ENCODE peak calls at places on chromosomes 11 and 22, in four cellular contexts. One of them, this sample, is unnamed. For H3K4me1, the result is how much of the 10 kb centered on the place peaks cover.

GRCh38 chr11:14409891-14410290 is 50.9 kb upstream of the RRAS2 start:
- DNase-seq in body of pancreas: no peak
- DNase-seq in CD4-positive, CD25-positive, alpha-beta regulatory T cell: no peak
- DNase-seq in sigmoid colon: no peak
- DNase-seq in this sample: no peak

GRCh38 chr11:90774727-90775572 is 552.1 kb upstream of the CHORDC1 start:
- DNase-seq in CD4-positive, CD25-positive, alpha-beta regulatory T cell: no peak
- DNase-seq in body of pancreas: no peak
- DNase-seq in sigmoid colon: no peak
- DNase-seq in this sample: no peak

GRCh38 chr22:28706845-28707244 is 27.2 kb upstream of the TTC28 start:
- DNase-seq in CD4-positive, CD25-positive, alpha-beta regulatory T cell: no peak
- DNase-seq in sigmoid colon: no peak
- DNase-seq in body of pancreas: no peak
- DNase-seq in this sample: no peak

GRCh38 chr11:119480375-119481020 is 57.5 kb upstream of the THY1 start:
- DNase-seq in sigmoid colon: no peak
- DNase-seq in body of pancreas: no peak
- DNase-seq in CD4-positive, CD25-positive, alpha-beta regulatory T cell: no peak
- DNase-seq in this sample: no peak

GRCh38 chr11:85394288-85394687 is 232.9 kb downstream of the DLG2 start:
- DNase-seq in body of pancreas: no peak
- DNase-seq in CD4-positive, CD25-positive, alpha-beta regulatory T cell: no peak
- DNase-seq in sigmoid colon: no peak
- DNase-seq in this sample: no peak

GRCh38 chr11:69002101-69002742 is 10.8 kb downstream of the MRGPRF start:
- DNase-seq in sigmoid colon: peak
- DNase-seq in body of pancreas: no peak
- DNase-seq in CD4-positive, CD25-positive, alpha-beta regulatory T cell: no peak
- DNase-seq in this sample: no peak

GRCh38 chr22:31647516-31647915 is 14.5 kb downstream of the PISD start:
- DNase-seq in body of pancreas: no peak
- DNase-seq in sigmoid colon: no peak
- DNase-seq in CD4-positive, CD25-positive, alpha-beta regulatory T cell: no peak
- DNase-seq in this sample: no peak

GRCh38 chr11:126764221-126764620 is 236.3 kb downstream of the KIRREL3 start:
- DNase-seq in body of pancreas: no peak
- DNase-seq in sigmoid colon: no peak
- DNase-seq in CD4-positive, CD25-positive, alpha-beta regulatory T cell: no peak
- DNase-seq in this sample: no peak

GRCh38 chr11:88169481-88169880 is 5.8 kb downstream of the RAB38 start:
- DNase-seq in CD4-positive, CD25-positive, alpha-beta regulatory T cell: no peak
- DNase-seq in sigmoid colon: no peak
- DNase-seq in body of pancreas: no peak
- DNase-seq in this sample: no peak

GRCh38 chr11:2995091-2995561 is 3.0 kb upstream of the NAP1L4 start:
- DNase-seq in CD4-positive, CD25-positive, alpha-beta regulatory T cell: no peak
- DNase-seq in sigmoid colon: no peak
- DNase-seq in body of pancreas: no peak
- DNase-seq in this sample: no peak

GRCh38 chr22:44842417-44842816 is 90.0 kb downstream of the ARHGAP8 start:
- DNase-seq in body of pancreas: no peak
- DNase-seq in CD4-positive, CD25-positive, alpha-beta regulatory T cell: no peak
- DNase-seq in sigmoid colon: no peak
- DNase-seq in this sample: no peak

GRCh38 chr11:111947143-111947542 is 10.0 kb downstream of the DIXDC1 start:
- DNase-seq in sigmoid colon: no peak
- DNase-seq in CD4-positive, CD25-positive, alpha-beta regulatory T cell: no peak
- DNase-seq in body of pancreas: no peak
- DNase-seq in this sample: no peak

GRCh38 chr11:73140213-73141030 is 1.7 kb downstream of the FCHSD2 start:
- DNase-seq in CD4-positive, CD25-positive, alpha-beta regulatory T cell: peak
- DNase-seq in body of pancreas: peak
- DNase-seq in sigmoid colon: no peak
- DNase-seq in this sample: peak

GRCh38 chr11:134911514-134912180 is 499.6 kb upstream of the B3GAT1 start:
- DNase-seq in body of pancreas: no peak
- DNase-seq in CD4-positive, CD25-positive, alpha-beta regulatory T cell: no peak
- DNase-seq in sigmoid colon: no peak
- DNase-seq in this sample: peak

GRCh38 chr11:71180694-71181466 is 71.5 kb downstream of the SHANK2 start:
- DNase-seq in CD4-positive, CD25-positive, alpha-beta regulatory T cell: no peak
- DNase-seq in sigmoid colon: peak
- DNase-seq in body of pancreas: no peak
- DNase-seq in this sample: no peak

GRCh38 chr22:36763576-36763975 is 12.3 kb downstream of the IFT27 start:
- DNase-seq in body of pancreas: peak
- DNase-seq in sigmoid colon: peak
- DNase-seq in CD4-positive, CD25-positive, alpha-beta regulatory T cell: no peak
- DNase-seq in this sample: peak

GRCh38 chr11:27120211-27120610 is 79.6 kb downstream of the BBOX1 start:
- DNase-seq in body of pancreas: no peak
- DNase-seq in CD4-positive, CD25-positive, alpha-beta regulatory T cell: no peak
- DNase-seq in sigmoid colon: no peak
- DNase-seq in this sample: no peak

GRCh38 chr22:30636226-30637077 is 871 bp downstream of the SLC35E4 start:
- DNase-seq in CD4-positive, CD25-positive, alpha-beta regulatory T cell: peak
- DNase-seq in sigmoid colon: no peak
- DNase-seq in body of pancreas: peak
- DNase-seq in this sample: peak

GRCh38 chr11:122038543-122038942 is 77.5 kb downstream of the BLID start:
- DNase-seq in sigmoid colon: no peak
- DNase-seq in CD4-positive, CD25-positive, alpha-beta regulatory T cell: no peak
- DNase-seq in body of pancreas: no peak
- DNase-seq in this sample: no peak

GRCh38 chr11:119100246-119100959 is 1.2 kb downstream of the DPAGT1 start:
- DNase-seq in sigmoid colon: no peak
- DNase-seq in CD4-positive, CD25-positive, alpha-beta regulatory T cell: no peak
- DNase-seq in body of pancreas: no peak
- DNase-seq in this sample: peak

GRCh38 chr11:116958246-116958645 is 120.8 kb upstream of the APOA1 start:
- DNase-seq in CD4-positive, CD25-positive, alpha-beta regulatory T cell: no peak
- DNase-seq in sigmoid colon: no peak
- DNase-seq in body of pancreas: no peak
- DNase-seq in this sample: peak

GRCh38 chr11:72642815-72643511 is 31.3 kb downstream of the PDE2A start:
- DNase-seq in CD4-positive, CD25-positive, alpha-beta regulatory T cell: peak
- DNase-seq in body of pancreas: peak
- DNase-seq in sigmoid colon: peak
- DNase-seq in this sample: peak

GRCh38 chr22:45885941-45886395 is 91.0 kb downstream of the WNT7B start:
- DNase-seq in CD4-positive, CD25-positive, alpha-beta regulatory T cell: no peak
- DNase-seq in body of pancreas: peak
- DNase-seq in sigmoid colon: peak
- DNase-seq in this sample: no peak

DNA sequence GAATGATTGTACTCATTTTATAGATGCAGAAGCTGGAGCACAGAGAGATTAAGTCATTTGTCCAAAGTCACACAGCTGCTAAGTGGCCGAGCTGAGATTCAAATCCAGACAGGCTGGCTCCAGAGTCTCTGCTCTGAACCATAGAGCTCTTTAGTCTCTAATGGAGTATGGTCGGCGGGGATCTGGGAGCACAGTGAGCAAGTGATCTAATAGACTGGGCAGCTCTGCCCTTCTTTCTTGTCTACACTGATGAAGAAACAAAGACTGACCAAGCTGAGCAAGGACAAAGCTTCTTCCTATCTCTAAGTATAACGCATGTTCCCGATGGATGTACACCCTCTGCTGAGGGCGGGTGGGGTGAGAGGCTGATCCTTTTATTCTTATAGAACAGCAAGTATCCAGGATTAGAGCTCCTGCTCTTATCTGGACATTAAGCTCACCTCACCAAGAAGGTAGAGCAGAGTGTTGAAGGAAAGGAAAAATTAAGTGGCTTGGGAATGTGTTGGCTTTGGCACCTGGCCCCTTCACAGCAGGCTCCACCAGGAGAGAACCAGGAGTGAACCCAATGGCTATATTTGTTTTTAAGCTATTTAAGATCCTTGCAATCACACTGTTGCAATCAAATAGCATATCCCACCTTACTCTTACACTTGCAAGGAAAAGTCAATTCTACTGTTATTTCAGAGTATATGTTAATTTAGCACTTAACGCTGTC is 68.7 kb downstream of the ETS1 start:
- DNase-seq in sigmoid colon: no peak
- DNase-seq in body of pancreas: no peak
- DNase-seq in CD4-positive, CD25-positive, alpha-beta regulatory T cell: peak
- DNase-seq in this sample: no peak
- H3K4me1 ChIP-seq in sigmoid colon: under half
- H3K4me1 ChIP-seq in body of pancreas: half or more
- H3K4me1 ChIP-seq in CD4-positive, CD25-positive, alpha-beta regulatory T cell: under half
- H3K4me1 ChIP-seq in this sample: under half

DNA sequence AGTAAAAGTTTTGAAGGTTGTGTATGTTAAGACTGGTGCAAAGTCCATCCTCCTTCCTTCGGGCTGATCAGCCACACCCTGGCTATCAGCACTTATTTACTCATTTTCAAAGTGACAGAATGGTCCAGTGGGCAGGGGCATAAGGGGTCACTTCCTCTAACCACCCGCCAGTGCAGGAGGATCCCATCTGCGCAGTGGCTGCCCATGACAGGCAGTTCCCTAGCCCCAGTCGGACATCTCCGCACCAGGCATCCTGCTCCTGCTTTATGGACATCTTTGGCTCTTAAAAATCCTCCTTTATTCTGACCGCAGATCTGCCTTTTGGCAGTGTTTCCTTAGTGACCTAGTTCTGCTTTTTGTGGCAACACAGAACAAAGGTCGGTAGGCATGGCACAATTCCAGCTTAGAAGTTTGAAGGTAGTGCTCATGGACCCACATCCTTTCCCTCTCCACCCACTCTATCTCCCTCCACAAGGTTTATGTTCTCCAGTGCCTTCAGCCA is 55.9 kb downstream of the BMAL1 start:
- DNase-seq in CD4-positive, CD25-positive, alpha-beta regulatory T cell: no peak
- DNase-seq in sigmoid colon: no peak
- DNase-seq in body of pancreas: peak
- DNase-seq in this sample: peak
- H3K4me1 ChIP-seq in CD4-positive, CD25-positive, alpha-beta regulatory T cell: under half
- H3K4me1 ChIP-seq in sigmoid colon: under half
- H3K4me1 ChIP-seq in body of pancreas: under half
- H3K4me1 ChIP-seq in this sample: under half

GRCh38 chr11:62559204-62559603 is 12.6 kb upstream of the AHNAK start:
- DNase-seq in body of pancreas: no peak
- DNase-seq in sigmoid colon: no peak
- DNase-seq in CD4-positive, CD25-positive, alpha-beta regulatory T cell: no peak
- DNase-seq in this sample: no peak
- H3K4me1 ChIP-seq in body of pancreas: under half
- H3K4me1 ChIP-seq in sigmoid colon: under half
- H3K4me1 ChIP-seq in CD4-positive, CD25-positive, alpha-beta regulatory T cell: half or more
- H3K4me1 ChIP-seq in this sample: under half

DNA sequence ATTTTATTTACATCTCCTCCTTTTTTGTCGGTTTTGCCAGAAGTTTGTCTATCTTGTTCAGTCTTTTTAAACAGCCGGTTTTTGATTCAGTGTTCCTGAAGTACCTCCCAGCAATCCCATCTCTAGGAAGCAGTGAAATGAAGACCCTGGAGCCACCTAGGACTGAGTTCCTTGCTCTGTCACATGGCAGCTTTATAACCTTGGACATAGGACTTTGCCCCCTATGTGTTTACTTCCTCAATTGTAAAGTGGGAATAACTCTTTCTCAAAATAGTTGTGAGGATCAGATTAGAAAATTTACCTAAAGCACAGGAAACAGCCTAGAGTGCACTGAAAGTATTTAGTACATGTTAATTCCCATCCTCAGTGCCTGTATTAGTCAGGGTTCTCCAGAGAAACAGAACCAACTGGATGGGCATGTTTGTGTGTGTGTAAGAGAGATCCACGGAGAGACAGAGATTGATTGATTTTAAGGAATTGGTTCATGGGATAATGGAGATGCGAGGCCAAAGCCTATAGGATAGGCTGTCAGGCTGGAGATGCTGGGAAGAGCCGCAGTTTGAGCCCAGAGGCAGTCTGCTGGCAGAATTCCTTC is 20.0 kb downstream of the FAM83F start:
- DNase-seq in sigmoid colon: no peak
- DNase-seq in body of pancreas: no peak
- DNase-seq in CD4-positive, CD25-positive, alpha-beta regulatory T cell: no peak
- DNase-seq in this sample: peak
- H3K4me1 ChIP-seq in sigmoid colon: under half
- H3K4me1 ChIP-seq in body of pancreas: under half
- H3K4me1 ChIP-seq in CD4-positive, CD25-positive, alpha-beta regulatory T cell: under half
- H3K4me1 ChIP-seq in this sample: under half